ENCODE peak calls at places on chromosomes 6 and 20, in five cellular contexts. One of them, this sample, is unnamed.

GRCh38 chr20:55488593-55488992 is 516.7 kb downstream of the CBLN4 start:
- DNase-seq in OCI-LY7: no peak
- DNase-seq in natural killer cell: no peak
- DNase-seq in activated naive CD8-positive, alpha-beta T cell treated with anti-CD3 and anti-CD28 coated beads, Interleukin-2, amount 50 U/mL, for 24 hours: no peak
- DNase-seq in H7: no peak
- DNase-seq in this sample: no peak

GRCh38 chr6:41594326-41594725 is 43.9 kb upstream of the MDFI start:
- DNase-seq in H7: no peak
- DNase-seq in OCI-LY7: no peak
- DNase-seq in activated naive CD8-positive, alpha-beta T cell treated with anti-CD3 and anti-CD28 coated beads, Interleukin-2, amount 50 U/mL, for 24 hours: no peak
- DNase-seq in natural killer cell: no peak
- DNase-seq in this sample: no peak

GRCh38 chr20:54020348-54020747 is 50.0 kb downstream of the BCAS1 start:
- DNase-seq in natural killer cell: no peak
- DNase-seq in activated naive CD8-positive, alpha-beta T cell treated with anti-CD3 and anti-CD28 coated beads, Interleukin-2, amount 50 U/mL, for 24 hours: no peak
- DNase-seq in H7: no peak
- DNase-seq in OCI-LY7: no peak
- DNase-seq in this sample: no peak

GRCh38 chr20:34578521-34579147 is 20.1 kb downstream of the MAP1LC3A start:
- DNase-seq in H7: no peak
- DNase-seq in natural killer cell: no peak
- DNase-seq in activated naive CD8-positive, alpha-beta T cell treated with anti-CD3 and anti-CD28 coated beads, Interleukin-2, amount 50 U/mL, for 24 hours: no peak
- DNase-seq in OCI-LY7: no peak
- DNase-seq in this sample: no peak

GRCh38 chr6:132198040-132198439 is 203.2 kb downstream of the MOXD1 start:
- DNase-seq in natural killer cell: no peak
- DNase-seq in H7: no peak
- DNase-seq in activated naive CD8-positive, alpha-beta T cell treated with anti-CD3 and anti-CD28 coated beads, Interleukin-2, amount 50 U/mL, for 24 hours: no peak
- DNase-seq in OCI-LY7: no peak
- DNase-seq in this sample: no peak

GRCh38 chr6:17318435-17319165 is 37.4 kb downstream of the RBM24 start:
- DNase-seq in OCI-LY7: peak
- DNase-seq in natural killer cell: no peak
- DNase-seq in H7: no peak
- DNase-seq in activated naive CD8-positive, alpha-beta T cell treated with anti-CD3 and anti-CD28 coated beads, Interleukin-2, amount 50 U/mL, for 24 hours: no peak
- DNase-seq in this sample: no peak

GRCh38 chr6:133428299-133428698 is 187.1 kb downstream of the EYA4 start:
- DNase-seq in activated naive CD8-positive, alpha-beta T cell treated with anti-CD3 and anti-CD28 coated beads, Interleukin-2, amount 50 U/mL, for 24 hours: no peak
- DNase-seq in natural killer cell: no peak
- DNase-seq in OCI-LY7: no peak
- DNase-seq in H7: no peak
- DNase-seq in this sample: no peak

GRCh38 chr6:111813247-111814162 is 59.7 kb downstream of the FYN start:
- DNase-seq in OCI-LY7: no peak
- DNase-seq in natural killer cell: no peak
- DNase-seq in activated naive CD8-positive, alpha-beta T cell treated with anti-CD3 and anti-CD28 coated beads, Interleukin-2, amount 50 U/mL, for 24 hours: no peak
- DNase-seq in H7: no peak
- DNase-seq in this sample: no peak

GRCh38 chr6:144768676-144769599 is 483.8 kb downstream of the UTRN start:
- DNase-seq in H7: no peak
- DNase-seq in OCI-LY7: no peak
- DNase-seq in natural killer cell: no peak
- DNase-seq in activated naive CD8-positive, alpha-beta T cell treated with anti-CD3 and anti-CD28 coated beads, Interleukin-2, amount 50 U/mL, for 24 hours: no peak
- DNase-seq in this sample: no peak

GRCh38 chr20:48656661-48657211 is 171.1 kb downstream of the PREX1 start:
- DNase-seq in natural killer cell: no peak
- DNase-seq in activated naive CD8-positive, alpha-beta T cell treated with anti-CD3 and anti-CD28 coated beads, Interleukin-2, amount 50 U/mL, for 24 hours: no peak
- DNase-seq in OCI-LY7: no peak
- DNase-seq in H7: peak
- DNase-seq in this sample: no peak

GRCh38 chr6:111474106-111474505 is 8.9 kb downstream of the REV3L start:
- DNase-seq in activated naive CD8-positive, alpha-beta T cell treated with anti-CD3 and anti-CD28 coated beads, Interleukin-2, amount 50 U/mL, for 24 hours: no peak
- DNase-seq in natural killer cell: no peak
- DNase-seq in H7: no peak
- DNase-seq in OCI-LY7: no peak
- DNase-seq in this sample: no peak

GRCh38 chr6:168133186-168133585 is 54.2 kb upstream of the FRMD1 start:
- DNase-seq in H7: peak
- DNase-seq in activated naive CD8-positive, alpha-beta T cell treated with anti-CD3 and anti-CD28 coated beads, Interleukin-2, amount 50 U/mL, for 24 hours: no peak
- DNase-seq in natural killer cell: peak
- DNase-seq in OCI-LY7: no peak
- DNase-seq in this sample: no peak